ENCODE peak calls at places on chromosome 1, in five cellular contexts. One of them, this sample, is unnamed.

GRCh38 chr1:59195151-59195550 is 101.7 kb upstream of the FGGY start:
- DNase-seq in ecto neural progenitor cell: no peak
- DNase-seq in T-cell: no peak
- DNase-seq in stimulated activated CD4-positive, alpha-beta T cell treated with anti-CD3 and anti-CD28 coated beads, TNF-alpha, amount 100 ng/mL, for 4 hours: no peak
- DNase-seq in ovary: no peak
- DNase-seq in this sample: no peak

GRCh38 chr1:224623310-224623714 is 7.2 kb downstream of the CNIH3 start:
- DNase-seq in T-cell: no peak
- DNase-seq in ecto neural progenitor cell: no peak
- DNase-seq in stimulated activated CD4-positive, alpha-beta T cell treated with anti-CD3 and anti-CD28 coated beads, TNF-alpha, amount 100 ng/mL, for 4 hours: no peak
- DNase-seq in ovary: no peak
- DNase-seq in this sample: no peak

GRCh38 chr1:8004803-8005573 is 21.1 kb downstream of the ERRFI1 start:
- DNase-seq in stimulated activated CD4-positive, alpha-beta T cell treated with anti-CD3 and anti-CD28 coated beads, TNF-alpha, amount 100 ng/mL, for 4 hours: no peak
- DNase-seq in ovary: peak; percentile 93
- DNase-seq in ecto neural progenitor cell: no peak
- DNase-seq in T-cell: no peak
- DNase-seq in this sample: no peak

GRCh38 chr1:86747304-86747703 is 42.9 kb downstream of the SH3GLB1 start:
- DNase-seq in T-cell: no peak
- DNase-seq in ecto neural progenitor cell: no peak
- DNase-seq in stimulated activated CD4-positive, alpha-beta T cell treated with anti-CD3 and anti-CD28 coated beads, TNF-alpha, amount 100 ng/mL, for 4 hours: no peak
- DNase-seq in ovary: no peak
- DNase-seq in this sample: no peak

GRCh38 chr1:32255072-32256071 is 4.3 kb downstream of the LCK start:
- DNase-seq in T-cell: no peak
- DNase-seq in stimulated activated CD4-positive, alpha-beta T cell treated with anti-CD3 and anti-CD28 coated beads, TNF-alpha, amount 100 ng/mL, for 4 hours: no peak
- DNase-seq in ovary: no peak
- DNase-seq in ecto neural progenitor cell: no peak
- DNase-seq in this sample: no peak

GRCh38 chr1:207004931-207005830 is 27.4 kb downstream of the C1orf116 start:
- DNase-seq in T-cell: peak; percentile 30
- DNase-seq in stimulated activated CD4-positive, alpha-beta T cell treated with anti-CD3 and anti-CD28 coated beads, TNF-alpha, amount 100 ng/mL, for 4 hours: peak; percentile 4
- DNase-seq in ecto neural progenitor cell: peak; percentile 70
- DNase-seq in ovary: no peak
- DNase-seq in this sample: no peak

GRCh38 chr1:241701483-241702290 is 49.6 kb downstream of the WDR64 start:
- DNase-seq in stimulated activated CD4-positive, alpha-beta T cell treated with anti-CD3 and anti-CD28 coated beads, TNF-alpha, amount 100 ng/mL, for 4 hours: no peak
- DNase-seq in ecto neural progenitor cell: no peak
- DNase-seq in T-cell: no peak
- DNase-seq in ovary: no peak
- DNase-seq in this sample: no peak

GRCh38 chr1:93738075-93738622 is 56.5 kb upstream of the BCAR3 start:
- DNase-seq in T-cell: no peak
- DNase-seq in ovary: no peak
- DNase-seq in ecto neural progenitor cell: no peak
- DNase-seq in stimulated activated CD4-positive, alpha-beta T cell treated with anti-CD3 and anti-CD28 coated beads, TNF-alpha, amount 100 ng/mL, for 4 hours: no peak
- DNase-seq in this sample: no peak

GRCh38 chr1:145891587-145892485 is 6.2 kb upstream of the ANKRD35 start:
- DNase-seq in T-cell: peak; percentile 42
- DNase-seq in ecto neural progenitor cell: peak; percentile 95
- DNase-seq in ovary: peak; percentile 96
- DNase-seq in stimulated activated CD4-positive, alpha-beta T cell treated with anti-CD3 and anti-CD28 coated beads, TNF-alpha, amount 100 ng/mL, for 4 hours: peak; percentile 21
- DNase-seq in this sample: peak; percentile 19